ENCODE peak calls at places on chromosomes 5 and 9, in nine cellular contexts. M, N, Q, S, Y, I, O, R and U are unnamed samples.

GRCh38 chr5:146940295-146940694 is 61.7 kb upstream of the PPP2R2B start:
- DNase-seq in M (no peak), N (no peak), Q (no peak), S (no peak), Y (no peak), I (no peak), O (no peak), R (no peak), U (no peak)

GRCh38 chr9:110126457-110126856 is 81.5 kb downstream of the C9orf152 start:
- DNase-seq in M (no peak), N (no peak), Q (no peak), S (no peak), Y (no peak), I (no peak), O (no peak), R (no peak), U (no peak)

GRCh38 chr9:127444921-127445850 is 6.0 kb downstream of the RPL12 start:
- DNase-seq in M (no peak), N (no peak), Q (peak; percentile 19), S (no peak), Y (peak; percentile 16), I (peak; percentile 52), O (no peak), R (no peak), U (no peak)

GRCh38 chr5:83364322-83365299 is 106.9 kb upstream of the VCAN start:
- DNase-seq in M (no peak), N (no peak), Q (no peak), S (no peak), Y (no peak), I (no peak), O (no peak), R (no peak), U (no peak)

GRCh38 chr9:120745278-120745677 is 31.0 kb upstream of the MEGF9 start:
- DNase-seq in M (no peak), N (no peak), Q (no peak), S (no peak), Y (no peak), I (no peak), O (no peak), R (no peak), U (no peak)

GRCh38 chr5:55897905-55898304 is 46.7 kb downstream of the IL31RA start:
- DNase-seq in M (peak; percentile 31), N (no peak), Q (no peak), S (no peak), Y (peak; percentile 83), I (peak; percentile 68), O (peak; percentile 93), R (no peak), U (no peak)

GRCh38 chr5:53114988-53115387 is 5.4 kb upstream of the MOCS2 start:
- DNase-seq in M (no peak), N (no peak), Q (no peak), S (no peak), Y (no peak), I (peak; percentile 52), O (no peak), R (no peak), U (no peak)

GRCh38 chr5:167513383-167513782 is 778.1 kb upstream of the WWC1 start:
- DNase-seq in M (no peak), N (no peak), Q (no peak), S (no peak), Y (no peak), I (no peak), O (no peak), R (no peak), U (no peak)

GRCh38 chr5:178304761-178305645 is 72.4 kb upstream of the PHYKPL start:
- DNase-seq in M (no peak), N (no peak), Q (no peak), S (no peak), Y (no peak), I (no peak), O (no peak), R (peak; percentile 7), U (no peak)

GRCh38 chr9:35664531-35665470 is at the start of gene ARHGEF39:
- DNase-seq in M (peak; percentile 72), N (peak; percentile 84), Q (peak; percentile 83), S (peak; percentile 96), Y (peak; percentile 80), I (peak; percentile 66), O (no peak), R (peak; percentile 94), U (peak; percentile 50)

GRCh38 chr9:94779693-94780290 is 53.3 kb downstream of the AOPEP start:
- DNase-seq in M (no peak), N (no peak), Q (no peak), S (no peak), Y (peak; percentile 43), I (no peak), O (no peak), R (no peak), U (no peak)

GRCh38 chr5:10595678-10596309 is 31.9 kb downstream of the ANKRD33B start:
- DNase-seq in M (no peak), N (peak; percentile 39), Q (no peak), S (peak; percentile 47), Y (peak; percentile 92), I (peak; percentile 89), O (peak; percentile 94), R (no peak), U (no peak)

GRCh38 chr5:50965621-50966362 is 299.4 kb downstream of the PARP8 start:
- DNase-seq in M (no peak), N (no peak), Q (no peak), S (peak; percentile 19), Y (no peak), I (no peak), O (no peak), R (peak; percentile 52), U (no peak)